ENCODE peak calls at places on chromosomes 4 and X, in eight cellular contexts. Y, L, M, Z, Q, F, K and B are unnamed samples.

GRCh38 chrX:154328646-154329045 is 33.1 kb downstream of the TKTL1 start:
- DNase-seq in Y (no peak), L (no peak), M (no peak), Z (no peak), Q (no peak), F (no peak), K (no peak), B (no peak)

GRCh38 chrX:119190736-119191282 is 45.3 kb upstream of the PGRMC1 start:
- DNase-seq in Y (no peak), L (no peak), M (no peak), Z (no peak), Q (no peak), F (no peak), K (no peak), B (no peak)

GRCh38 chr4:15423285-15423711 is 4.5 kb upstream of the C1QTNF7 start:
- DNase-seq in Y (no peak), L (no peak), M (no peak), Z (peak), Q (no peak), F (no peak), K (no peak), B (no peak)

GRCh38 chr4:110611968-110612447 is 10.9 kb downstream of the PITX2 start:
- DNase-seq in Y (no peak), L (no peak), M (no peak), Z (no peak), Q (no peak), F (no peak), K (no peak), B (peak)

GRCh38 chr4:141885112-141885511 is 248.7 kb downstream of the IL15 start:
- DNase-seq in Y (no peak), L (no peak), M (no peak), Z (no peak), Q (no peak), F (no peak), K (no peak), B (no peak)

GRCh38 chrX:120514236-120514635 is 45.1 kb upstream of the LAMP2 start:
- DNase-seq in Y (no peak), L (peak), M (no peak), Z (no peak), Q (no peak), F (peak), K (peak), B (peak)

GRCh38 chrX:105461013-105461412 is 240.5 kb upstream of the TEX13A start:
- DNase-seq in Y (no peak), L (no peak), M (no peak), Z (no peak), Q (no peak), F (no peak), K (no peak), B (no peak)

GRCh38 chrX:139429913-139430312 is 100.6 kb upstream of the F9 start:
- DNase-seq in Y (no peak), L (no peak), M (no peak), Z (no peak), Q (no peak), F (peak), K (no peak), B (peak)

GRCh38 chr4:183154701-183155391 is 55.8 kb downstream of the WWC2 start:
- DNase-seq in Y (no peak), L (no peak), M (no peak), Z (no peak), Q (no peak), F (peak), K (peak), B (peak)

GRCh38 chr4:1601533-1601835 is 82.6 kb downstream of the FAM53A start:
- DNase-seq in Y (no peak), L (no peak), M (no peak), Z (no peak), Q (no peak), F (no peak), K (no peak), B (no peak)

GRCh38 chrX:12956704-12957541 is 18.0 kb upstream of the TMSB4X start:
- DNase-seq in Y (no peak), L (no peak), M (no peak), Z (no peak), Q (no peak), F (no peak), K (peak), B (peak)

GRCh38 chr4:52266537-52267137 is 215.5 kb downstream of the SPATA18 start:
- DNase-seq in Y (no peak), L (no peak), M (no peak), Z (no peak), Q (no peak), F (no peak), K (no peak), B (no peak)

GRCh38 chr4:185263419-185263818 is 54.0 kb downstream of the SNX25 start:
- DNase-seq in Y (no peak), L (no peak), M (no peak), Z (no peak), Q (no peak), F (no peak), K (no peak), B (no peak)

GRCh38 chr4:161248880-161249279 is 914.9 kb downstream of the FSTL5 start:
- DNase-seq in Y (no peak), L (no peak), M (no peak), Z (no peak), Q (no peak), F (no peak), K (no peak), B (no peak)

GRCh38 chr4:31193516-31193915 is 473.3 kb downstream of the PCDH7 start:
- DNase-seq in Y (no peak), L (no peak), M (no peak), Z (no peak), Q (no peak), F (no peak), K (no peak), B (no peak)

GRCh38 chrX:110265624-110266023 is 52.3 kb downstream of the AMMECR1 start:
- DNase-seq in Y (no peak), L (no peak), M (no peak), Z (no peak), Q (no peak), F (no peak), K (no peak), B (no peak)

GRCh38 chr4:3073158-3074077 is 920 bp downstream of the HTT-AS start:
- DNase-seq in Y (peak), L (peak), M (no peak), Z (no peak), Q (no peak), F (peak), K (no peak), B (peak)

GRCh38 chr4:48863728-48864127 is 32.8 kb downstream of the OCIAD1 start:
- DNase-seq in Y (no peak), L (no peak), M (no peak), Z (no peak), Q (no peak), F (no peak), K (no peak), B (no peak)

GRCh38 chr4:146059865-146060264 is 115.7 kb upstream of the LSM6 start:
- DNase-seq in Y (no peak), L (no peak), M (no peak), Z (no peak), Q (no peak), F (no peak), K (peak), B (no peak)

GRCh38 chr4:169268951-169269781 is 1.6 kb downstream of the SH3RF1 start:
- DNase-seq in Y (peak), L (no peak), M (peak), Z (no peak), Q (no peak), F (peak), K (peak), B (no peak)

GRCh38 chr4:158896459-158897238 is 127.8 kb downstream of the FNIP2 start:
- DNase-seq in Y (no peak), L (no peak), M (no peak), Z (no peak), Q (no peak), F (no peak), K (no peak), B (no peak)

GRCh38 chrX:41553688-41554087 is 106.5 kb downstream of the NYX start:
- DNase-seq in Y (no peak), L (no peak), M (no peak), Z (no peak), Q (no peak), F (no peak), K (no peak), B (no peak)

GRCh38 chr4:177281544-177281943 is 28.1 kb upstream of the NEIL3 start:
- DNase-seq in Y (no peak), L (no peak), M (no peak), Z (no peak), Q (no peak), F (no peak), K (no peak), B (no peak)

GRCh38 chr4:122576261-122577188 is 44.3 kb downstream of the IL21 start:
- DNase-seq in Y (no peak), L (no peak), M (no peak), Z (no peak), Q (no peak), F (peak), K (peak), B (peak)

GRCh38 chr4:123813901-123814300 is 417.3 kb downstream of the SPRY1 start:
- DNase-seq in Y (no peak), L (no peak), M (no peak), Z (no peak), Q (no peak), F (no peak), K (no peak), B (no peak)

GRCh38 chrX:13955095-13955647 is 74.5 kb downstream of the GEMIN8 start:
- DNase-seq in Y (no peak), L (no peak), M (no peak), Z (no peak), Q (no peak), F (peak), K (no peak), B (no peak)

GRCh38 chr4:825063-825968 is 613 bp downstream of the CPLX1 start:
- DNase-seq in Y (peak), L (no peak), M (no peak), Z (no peak), Q (no peak), F (peak), K (no peak), B (peak)

GRCh38 chrX:151984328-151984727 is 9.9 kb upstream of the GABRE start:
- DNase-seq in Y (no peak), L (no peak), M (peak), Z (no peak), Q (peak), F (no peak), K (peak), B (no peak)

GRCh38 chr4:168499241-168499640 is 2.4 kb downstream of the PALLD start:
- DNase-seq in Y (no peak), L (no peak), M (no peak), Z (no peak), Q (no peak), F (no peak), K (no peak), B (no peak)

GRCh38 chr4:79852305-79852730 is 220.7 kb downstream of the ANTXR2 start:
- DNase-seq in Y (no peak), L (peak), M (peak), Z (no peak), Q (no peak), F (no peak), K (no peak), B (peak)

GRCh38 chr4:41362647-41363383 is 106.1 kb downstream of the UCHL1 start:
- DNase-seq in Y (peak), L (peak), M (no peak), Z (no peak), Q (no peak), F (peak), K (no peak), B (peak)

GRCh38 chrX:53128097-53128749 is 34.3 kb downstream of the KANTR start:
- DNase-seq in Y (no peak), L (no peak), M (no peak), Z (no peak), Q (no peak), F (no peak), K (no peak), B (no peak)